ENCODE peak calls at places on chromosomes 3 and 15, in eight cellular contexts. H, V, N, Z, X, I, K and W are unnamed samples.
A peak's percentile ranks its signal among the peaks of the same experiment; 100 is the strongest.

GRCh38 chr15:29465816-29466215 is 196.2 kb upstream of the NSMCE3 start:
- DNase-seq in H (no peak), V (no peak), N (no peak), Z (no peak), X (no peak), I (no peak), K (no peak), W (no peak)

GRCh38 chr15:48541659-48542334 is 103.7 kb downstream of the FBN1 start:
- DNase-seq in H (no peak), V (peak; percentile 92), N (peak; percentile 84), Z (no peak), X (peak; percentile 27), I (peak; percentile 89), K (no peak), W (peak; percentile 34)

GRCh38 chr3:134611516-134611915 is 39.3 kb downstream of the KY start:
- DNase-seq in H (no peak), V (no peak), N (no peak), Z (no peak), X (no peak), I (no peak), K (no peak), W (no peak)

GRCh38 chr15:91413142-91413541 is 313.1 kb downstream of the SV2B start:
- DNase-seq in H (no peak), V (no peak), N (no peak), Z (no peak), X (no peak), I (no peak), K (no peak), W (no peak)

GRCh38 chr15:33700695-33701303 is 267.5 kb upstream of the CHRM5 start:
- DNase-seq in H (peak; percentile 35), V (peak; percentile 73), N (peak; percentile 87), Z (peak; percentile 73), X (peak; percentile 21), I (peak; percentile 87), K (peak; percentile 79), W (peak; percentile 21)

GRCh38 chr3:42117175-42118008 is 26.2 kb downstream of the TRAK1 start:
- DNase-seq in H (no peak), V (peak; percentile 86), N (peak; percentile 81), Z (peak; percentile 29), X (no peak), I (peak; percentile 80), K (no peak), W (no peak)

GRCh38 chr15:92892201-92892555 is 7.9 kb upstream of the CHD2 start:
- DNase-seq in H (no peak), V (no peak), N (no peak), Z (no peak), X (no peak), I (no peak), K (no peak), W (no peak)

GRCh38 chr3:153762411-153763235 is 358.6 kb upstream of the ARHGEF26 start:
- DNase-seq in H (no peak), V (no peak), N (no peak), Z (no peak), X (no peak), I (peak; percentile 18), K (no peak), W (no peak)

GRCh38 chr15:45026646-45027045 is 3.7 kb downstream of the SORD start:
- DNase-seq in H (no peak), V (no peak), N (no peak), Z (no peak), X (no peak), I (no peak), K (no peak), W (no peak)

GRCh38 chr3:149605902-149606301 is 51.9 kb downstream of the WWTR1 start:
- DNase-seq in H (no peak), V (peak; percentile 85), N (peak; percentile 84), Z (no peak), X (no peak), I (no peak), K (no peak), W (no peak)

GRCh38 chr3:13626396-13626795 is 77.5 kb downstream of the FBLN2 start:
- DNase-seq in H (no peak), V (no peak), N (no peak), Z (no peak), X (no peak), I (no peak), K (no peak), W (no peak)

GRCh38 chr3:119276657-119277056 is 17.5 kb upstream of the ARHGAP31 start:
- DNase-seq in H (no peak), V (no peak), N (no peak), Z (no peak), X (no peak), I (no peak), K (no peak), W (no peak)

GRCh38 chr15:96889734-96890480 is 559.4 kb downstream of the NR2F2 start:
- DNase-seq in H (no peak), V (peak; percentile 12), N (peak; percentile 44), Z (no peak), X (no peak), I (no peak), K (no peak), W (no peak)

GRCh38 chr3:89113887-89114840 is 6.7 kb downstream of the EPHA3 start:
- DNase-seq in H (no peak), V (peak; percentile 31), N (peak; percentile 74), Z (peak; percentile 64), X (no peak), I (peak; percentile 67), K (no peak), W (no peak)